ENCODE peak calls at places on chromosomes 6 and 20, in four cellular contexts. One of them, this sample, is unnamed.

GRCh38 chr6:69122407-69122773 is 487.3 kb downstream of the ADGRB3 start:
- DNase-seq in H1: no peak
- DNase-seq in mesenchymal stem cell: no peak
- DNase-seq in IMR-90: no peak
- DNase-seq in this sample: no peak

GRCh38 chr6:134911532-134911931 is 38.4 kb downstream of the ALDH8A1 start:
- DNase-seq in H1: no peak
- DNase-seq in IMR-90: peak; percentile 88
- DNase-seq in mesenchymal stem cell: peak; percentile 42
- DNase-seq in this sample: no peak

GRCh38 chr6:73823046-73823735 is 127.2 kb downstream of the CD109 start:
- DNase-seq in mesenchymal stem cell: no peak
- DNase-seq in H1: no peak
- DNase-seq in IMR-90: no peak
- DNase-seq in this sample: no peak

GRCh38 chr20:18543932-18544331 is 23.3 kb upstream of the SMIM26 start:
- DNase-seq in IMR-90: no peak
- DNase-seq in H1: no peak
- DNase-seq in mesenchymal stem cell: no peak
- DNase-seq in this sample: no peak

GRCh38 chr6:124867126-124867525 is 95.1 kb upstream of the RNF217 start:
- DNase-seq in H1: no peak
- DNase-seq in mesenchymal stem cell: no peak
- DNase-seq in IMR-90: no peak
- DNase-seq in this sample: no peak

GRCh38 chr6:37665309-37665708 is 32.4 kb downstream of the MDGA1 start:
- DNase-seq in mesenchymal stem cell: peak; percentile 34
- DNase-seq in H1: no peak
- DNase-seq in IMR-90: no peak
- DNase-seq in this sample: no peak

GRCh38 chr20:10655723-10656122 is 18.1 kb downstream of the JAG1 start:
- DNase-seq in IMR-90: no peak
- DNase-seq in mesenchymal stem cell: no peak
- DNase-seq in H1: no peak
- DNase-seq in this sample: peak; percentile 80

GRCh38 chr6:166222631-166223030 is 55.0 kb upstream of the TBXT start:
- DNase-seq in H1: no peak
- DNase-seq in mesenchymal stem cell: no peak
- DNase-seq in IMR-90: no peak
- DNase-seq in this sample: no peak

GRCh38 chr6:17418281-17419188 is 25.1 kb downstream of the CAP2 start:
- DNase-seq in IMR-90: peak; percentile 53
- DNase-seq in H1: no peak
- DNase-seq in mesenchymal stem cell: peak; percentile 78
- DNase-seq in this sample: no peak

GRCh38 chr20:41177636-41178035 is 40.3 kb downstream of the PLCG1 start:
- DNase-seq in IMR-90: peak; percentile 87
- DNase-seq in mesenchymal stem cell: peak; percentile 77
- DNase-seq in H1: peak; percentile 13
- DNase-seq in this sample: no peak

GRCh38 chr6:56833127-56833791 is 121.6 kb upstream of the BEND6 start:
- DNase-seq in H1: no peak
- DNase-seq in IMR-90: no peak
- DNase-seq in mesenchymal stem cell: no peak
- DNase-seq in this sample: no peak

GRCh38 chr20:35145141-35145564 is 2.0 kb downstream of the EDEM2 start:
- DNase-seq in IMR-90: peak; percentile 72
- DNase-seq in mesenchymal stem cell: peak; percentile 72
- DNase-seq in H1: no peak
- DNase-seq in this sample: no peak

GRCh38 chr6:151389640-151390275 is 1.6 kb downstream of the ZBTB2 start:
- DNase-seq in H1: no peak
- DNase-seq in IMR-90: peak; percentile 59
- DNase-seq in mesenchymal stem cell: peak; percentile 80
- DNase-seq in this sample: no peak

GRCh38 chr20:31606928-31607639 is 2.0 kb downstream of the ID1 start:
- DNase-seq in IMR-90: peak; percentile 67
- DNase-seq in H1: no peak
- DNase-seq in mesenchymal stem cell: peak; percentile 95
- DNase-seq in this sample: no peak

GRCh38 chr6:131733376-131734016 is 22.7 kb upstream of the CTAGE9 start:
- DNase-seq in IMR-90: peak; percentile 67
- DNase-seq in mesenchymal stem cell: no peak
- DNase-seq in H1: no peak
- DNase-seq in this sample: no peak

GRCh38 chr20:49541733-49542513 is 26.0 kb downstream of the PTGIS start:
- DNase-seq in IMR-90: peak; percentile 63
- DNase-seq in mesenchymal stem cell: peak; percentile 61
- DNase-seq in H1: no peak
- DNase-seq in this sample: peak; percentile 79

GRCh38 chr6:112443118-112443641 is 96.0 kb downstream of the RFPL4B start:
- DNase-seq in IMR-90: no peak
- DNase-seq in mesenchymal stem cell: no peak
- DNase-seq in H1: no peak
- DNase-seq in this sample: peak; percentile 12

GRCh38 chr6:170529839-170530520 is 23.1 kb downstream of the PSMB1 start:
- DNase-seq in mesenchymal stem cell: peak; percentile 76
- DNase-seq in H1: no peak
- DNase-seq in IMR-90: peak; percentile 69
- DNase-seq in this sample: peak; percentile 82

GRCh38 chr20:25313608-25314007 is 65.7 kb downstream of the PYGB start:
- DNase-seq in H1: no peak
- DNase-seq in mesenchymal stem cell: peak; percentile 66
- DNase-seq in IMR-90: no peak
- DNase-seq in this sample: no peak

GRCh38 chr6:33194431-33194979 is 2.2 kb upstream of the COL11A2 start:
- DNase-seq in mesenchymal stem cell: no peak
- DNase-seq in H1: no peak
- DNase-seq in IMR-90: no peak
- DNase-seq in this sample: no peak

GRCh38 chr20:48807586-48808381 is 20.0 kb downstream of the PREX1 start:
- DNase-seq in IMR-90: no peak
- DNase-seq in H1: no peak
- DNase-seq in mesenchymal stem cell: no peak
- DNase-seq in this sample: no peak

GRCh38 chr6:139943391-139943790 is 568.9 kb upstream of the CITED2 start:
- DNase-seq in H1: no peak
- DNase-seq in IMR-90: peak; percentile 89
- DNase-seq in mesenchymal stem cell: peak; percentile 80
- DNase-seq in this sample: no peak

GRCh38 chr6:157177731-157178336 is 145.5 kb downstream of the TMEM242 start:
- DNase-seq in mesenchymal stem cell: no peak
- DNase-seq in IMR-90: no peak
- DNase-seq in H1: no peak
- DNase-seq in this sample: no peak

GRCh38 chr20:1467355-1468116 is 887 bp upstream of the NSFL1C start:
- DNase-seq in IMR-90: no peak
- DNase-seq in H1: no peak
- DNase-seq in mesenchymal stem cell: no peak
- DNase-seq in this sample: no peak

GRCh38 chr6:14665827-14666724 is 548.5 kb downstream of the CD83 start:
- DNase-seq in IMR-90: peak; percentile 100
- DNase-seq in H1: no peak
- DNase-seq in mesenchymal stem cell: peak; percentile 99
- DNase-seq in this sample: no peak

GRCh38 chr6:13517116-13517515 is 29.7 kb upstream of the GFOD1 start:
- DNase-seq in H1: no peak
- DNase-seq in IMR-90: peak; percentile 8
- DNase-seq in mesenchymal stem cell: no peak
- DNase-seq in this sample: no peak

GRCh38 chr6:75098709-75099108 is 107.1 kb downstream of the COL12A1 start:
- DNase-seq in IMR-90: peak; percentile 98
- DNase-seq in mesenchymal stem cell: peak; percentile 94
- DNase-seq in H1: no peak
- DNase-seq in this sample: no peak

GRCh38 chr6:81741689-81742088 is 10.8 kb downstream of the TENT5A start:
- DNase-seq in IMR-90: no peak
- DNase-seq in H1: no peak
- DNase-seq in mesenchymal stem cell: no peak
- DNase-seq in this sample: no peak

GRCh38 chr6:159819932-159820640 is 20.0 kb downstream of the PNLDC1 start:
- DNase-seq in H1: no peak
- DNase-seq in IMR-90: no peak
- DNase-seq in mesenchymal stem cell: no peak
- DNase-seq in this sample: no peak

GRCh38 chr6:155549028-155549798 is 93.6 kb upstream of the NOX3 start:
- DNase-seq in IMR-90: no peak
- DNase-seq in H1: no peak
- DNase-seq in mesenchymal stem cell: no peak
- DNase-seq in this sample: no peak

GRCh38 chr6:39932386-39932785 is 1.9 kb downstream of the MOCS1 start:
- DNase-seq in mesenchymal stem cell: no peak
- DNase-seq in H1: no peak
- DNase-seq in IMR-90: no peak
- DNase-seq in this sample: no peak

GRCh38 chr6:1832844-1833787 is 223.4 kb downstream of the FOXC1 start:
- DNase-seq in H1: no peak
- DNase-seq in mesenchymal stem cell: no peak
- DNase-seq in IMR-90: peak; percentile 12
- DNase-seq in this sample: no peak

GRCh38 chr20:35552914-35553313 is 11.0 kb downstream of the ERGIC3 start:
- DNase-seq in mesenchymal stem cell: no peak
- DNase-seq in H1: no peak
- DNase-seq in IMR-90: no peak
- DNase-seq in this sample: no peak

DNA sequence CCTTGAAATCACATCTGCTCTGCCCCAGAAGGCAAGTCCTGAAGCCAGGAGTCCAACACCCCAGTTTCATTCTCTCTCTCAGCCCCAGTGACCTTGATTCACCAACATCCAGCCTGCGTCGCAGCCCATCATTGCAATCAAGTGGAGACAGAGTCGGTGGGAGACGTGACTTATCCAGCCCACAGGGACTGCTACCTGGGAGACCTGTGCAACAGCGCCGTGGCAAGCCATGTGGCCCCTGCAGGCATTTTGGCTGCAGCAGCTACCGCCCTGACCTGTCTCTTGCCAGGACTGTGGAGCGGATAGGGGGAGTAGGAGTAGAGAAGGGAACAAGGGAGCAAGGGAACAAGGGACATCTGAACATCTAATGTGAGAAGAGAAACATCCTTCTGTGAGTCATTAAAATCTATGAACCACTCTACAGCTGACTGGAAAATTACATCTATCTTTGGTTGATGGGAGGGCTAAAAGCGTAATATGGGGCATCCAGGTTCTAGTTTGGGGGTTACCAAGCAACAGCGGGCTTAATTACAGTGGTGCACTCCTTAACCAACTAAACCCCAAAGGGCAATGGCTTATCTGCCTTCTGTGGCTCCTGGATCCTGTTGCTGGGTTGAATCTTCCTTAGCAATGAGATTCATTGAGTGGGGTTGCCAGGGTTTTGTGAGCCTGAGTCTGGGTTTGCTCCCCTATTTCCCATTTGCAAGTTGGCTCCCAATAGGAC is 2.5 kb downstream of the LY6G6D start:
- DNase-seq in H1: no peak
- DNase-seq in mesenchymal stem cell: no peak
- DNase-seq in IMR-90: no peak
- DNase-seq in this sample: no peak
- H3K4me2 ChIP-seq in H1: peak overlapping the region; percentile 45
- H3K4me2 ChIP-seq in mesenchymal stem cell: no peak overlapping the region
- H3K4me2 ChIP-seq in IMR-90: no peak overlapping the region
- H3K4me2 ChIP-seq in this sample: no peak overlapping the region

GRCh38 chr6:44179072-44179536 is 20.5 kb downstream of the CAPN11 start:
- DNase-seq in mesenchymal stem cell: no peak
- DNase-seq in H1: no peak
- DNase-seq in IMR-90: no peak
- DNase-seq in this sample: no peak

GRCh38 chr6:44180886-44181285 is 22.3 kb downstream of the CAPN11 start:
- DNase-seq in mesenchymal stem cell: no peak
- DNase-seq in H1: no peak
- DNase-seq in IMR-90: no peak
- DNase-seq in this sample: no peak

GRCh38 chr6:44178424-44179071 is 19.9 kb downstream of the CAPN11 start:
- DNase-seq in H1: no peak
- DNase-seq in mesenchymal stem cell: no peak
- DNase-seq in IMR-90: no peak
- DNase-seq in this sample: no peak

GRCh38 chr6:44180406-44180805 is 21.8 kb downstream of the CAPN11 start:
- DNase-seq in H1: no peak
- DNase-seq in IMR-90: no peak
- DNase-seq in mesenchymal stem cell: no peak
- DNase-seq in this sample: no peak

GRCh38 chr6:44179648-44180047 is 21.0 kb downstream of the CAPN11 start:
- DNase-seq in mesenchymal stem cell: no peak
- DNase-seq in IMR-90: no peak
- DNase-seq in H1: no peak
- DNase-seq in this sample: no peak
- H2BK120ac ChIP-seq in mesenchymal stem cell: no peak overlapping the region
- H2BK120ac ChIP-seq in IMR-90: peak overlapping the region; percentile 40
- H2BK120ac ChIP-seq in H1: no peak overlapping the region
- H2BK120ac ChIP-seq in this sample: peak overlapping the region; percentile 16

DNA sequence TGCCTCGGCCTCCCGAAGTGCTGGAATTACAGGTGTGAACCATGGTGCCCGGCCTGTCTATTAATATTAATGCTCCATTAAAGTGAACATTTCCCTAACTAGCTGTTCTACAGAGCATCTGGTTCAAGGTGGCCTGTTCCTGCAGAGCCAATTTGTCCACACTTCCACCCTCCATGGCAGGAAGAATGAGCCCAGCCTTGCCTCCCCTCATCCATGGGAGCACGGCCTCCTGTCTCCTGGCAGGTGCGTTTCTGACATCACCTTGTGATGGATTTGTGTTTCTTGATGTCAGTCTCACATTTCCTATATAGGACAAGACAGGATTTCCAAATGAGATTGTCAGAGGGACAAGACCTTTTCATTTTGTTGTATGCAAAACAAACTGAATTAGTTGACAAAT is 105.7 kb upstream of the FRMD1 start:
- DNase-seq in H1: no peak
- DNase-seq in IMR-90: no peak
- DNase-seq in mesenchymal stem cell: no peak
- DNase-seq in this sample: no peak
- H3K4me2 ChIP-seq in H1: no peak overlapping the region
- H3K4me2 ChIP-seq in IMR-90: no peak overlapping the region
- H3K4me2 ChIP-seq in mesenchymal stem cell: no peak overlapping the region
- H3K4me2 ChIP-seq in this sample: no peak overlapping the region

GRCh38 chr6:46736913-46737312 is 1.7 kb upstream of the PLA2G7 start:
- DNase-seq in mesenchymal stem cell: no peak
- DNase-seq in H1: no peak
- DNase-seq in IMR-90: no peak
- DNase-seq in this sample: no peak

GRCh38 chr6:46735720-46736031 is 501 bp upstream of the PLA2G7 start:
- DNase-seq in IMR-90: no peak
- DNase-seq in H1: no peak
- DNase-seq in mesenchymal stem cell: no peak
- DNase-seq in this sample: no peak

GRCh38 chr6:46734867-46735719 is at the start of gene PLA2G7:
- DNase-seq in IMR-90: no peak
- DNase-seq in mesenchymal stem cell: peak; percentile 14
- DNase-seq in H1: no peak
- DNase-seq in this sample: peak; percentile 60

GRCh38 chr6:46730918-46731461 is 4.2 kb downstream of the PLA2G7 start:
- DNase-seq in mesenchymal stem cell: no peak
- DNase-seq in IMR-90: no peak
- DNase-seq in H1: no peak
- DNase-seq in this sample: no peak

GRCh38 chr6:46733410-46733809 is 1.8 kb downstream of the PLA2G7 start:
- DNase-seq in mesenchymal stem cell: no peak
- DNase-seq in IMR-90: no peak
- DNase-seq in H1: no peak
- DNase-seq in this sample: no peak
- H2BK120ac ChIP-seq in mesenchymal stem cell: no peak overlapping the region
- H2BK120ac ChIP-seq in IMR-90: no peak overlapping the region
- H2BK120ac ChIP-seq in H1: no peak overlapping the region
- H2BK120ac ChIP-seq in this sample: no peak overlapping the region

GRCh38 chr6:42017021-42017643 is 33.2 kb upstream of the TAF8 start:
- DNase-seq in mesenchymal stem cell: peak; percentile 90
- DNase-seq in H1: no peak
- DNase-seq in IMR-90: peak; percentile 90
- DNase-seq in this sample: no peak
- H3K4me2 ChIP-seq in mesenchymal stem cell: peak overlapping the region; percentile 7
- H3K4me2 ChIP-seq in H1: no peak overlapping the region
- H3K4me2 ChIP-seq in IMR-90: peak overlapping the region; percentile 27
- H3K4me2 ChIP-seq in this sample: no peak overlapping the region

This sample was measured in neuronal stem cell.